ENCODE peak calls at places on chromosomes 3 and 15, in seven cellular contexts. P is CD4-positive, alpha-beta T cell; O is astrocyte; A is progenitor cell of endocrine pancreas; B is GM13976; F is ovary; M is chondrocyte. D is an unnamed sample.
A peak's percentile ranks its signal among the peaks of the same experiment; 100 is the strongest.

GRCh38 chr3:86865506-86865905 is 125.4 kb downstream of the VGLL3 start:
- DNase-seq in O (peak; percentile 67), M (no peak), P (no peak), A (no peak), B (no peak), F (no peak), D (no peak)

GRCh38 chr3:21345577-21345976 is 405.4 kb downstream of the ZNF385D start:
- DNase-seq in B (no peak), P (no peak), O (peak; percentile 9), F (no peak), A (no peak), M (no peak), D (no peak)

GRCh38 chr15:66170042-66170441 is 83.5 kb downstream of the MEGF11 start:
- DNase-seq in B (no peak), A (no peak), O (no peak), F (no peak), M (no peak), P (no peak), D (no peak)

GRCh38 chr3:196115678-196116083 is 33.8 kb upstream of the TFRC start:
- DNase-seq in O (no peak), M (no peak), P (no peak), B (peak; percentile 77), F (no peak), A (no peak), D (no peak)

GRCh38 chr3:88113311-88114162 is 36.2 kb upstream of the C3orf38 start:
- DNase-seq in B (peak; percentile 24), O (peak; percentile 42), A (peak; percentile 46), F (no peak), M (no peak), P (peak; percentile 4), D (peak; percentile 32)

GRCh38 chr3:187227658-187228258 is 30.5 kb downstream of the RTP1 start:
- DNase-seq in P (no peak), O (peak; percentile 81), B (no peak), M (no peak), A (no peak), F (no peak), D (no peak)

GRCh38 chr3:18527691-18528090 is 102.6 kb upstream of the SATB1 start:
- DNase-seq in O (no peak), F (no peak), B (no peak), M (no peak), P (no peak), A (no peak), D (no peak)

GRCh38 chr15:81176291-81176893 is 20.3 kb upstream of the IL16 start:
- DNase-seq in M (no peak), B (no peak), A (no peak), P (no peak), O (no peak), F (no peak), D (no peak)

DNA sequence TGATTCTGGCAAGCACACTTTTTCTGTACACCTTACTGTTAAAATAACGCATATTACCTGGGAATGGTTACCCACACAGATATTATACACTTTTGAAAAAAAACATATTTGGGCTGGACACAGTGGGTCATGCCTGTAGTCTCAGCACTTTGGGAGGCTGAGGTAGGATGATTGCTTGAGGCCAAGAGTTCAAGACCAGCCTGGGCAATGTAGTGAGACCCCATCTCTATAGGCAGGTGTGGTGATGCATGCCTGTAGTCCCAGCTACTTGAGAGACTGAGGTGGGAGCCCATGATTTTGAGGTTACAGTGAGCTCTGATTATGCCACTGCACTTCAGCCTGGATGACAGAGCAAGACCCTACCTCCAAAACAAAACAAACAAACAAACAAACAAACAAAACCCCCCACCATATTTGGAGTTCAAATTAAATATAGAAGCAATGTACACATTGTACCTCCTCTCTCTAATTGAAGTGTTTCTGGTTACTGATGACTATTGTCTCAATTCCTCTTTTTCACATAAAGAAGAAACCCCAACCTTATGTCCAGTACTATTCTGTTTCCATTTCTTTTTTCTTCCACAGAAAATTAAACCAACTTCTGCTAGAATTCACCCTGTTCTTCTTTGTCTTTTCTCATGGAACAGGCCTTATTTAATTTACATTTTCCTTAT is 152.6 kb upstream of the UMPS start:
- DNase-seq in F (no peak), B (no peak), O (no peak), M (no peak), A (no peak), P (no peak), D (no peak)
- TF ChIP-seq CTCF in F (no peak), B (no peak), O (no peak), M (no peak), A (no peak), P (no peak), D (no peak)

GRCh38 chr3:190058486-190059241 is 62.0 kb downstream of the P3H2 start:
- DNase-seq in P (no peak), F (no peak), O (peak; percentile 94), B (no peak), A (no peak), M (no peak), D (no peak)

GRCh38 chr3:190051643-190052042 is 69.1 kb downstream of the P3H2 start:
- DNase-seq in A (no peak), O (no peak), F (no peak), B (no peak), M (no peak), P (no peak), D (no peak)

GRCh38 chr3:190055773-190056172 is 64.9 kb downstream of the P3H2 start:
- DNase-seq in F (no peak), M (no peak), B (no peak), P (no peak), A (no peak), O (no peak), D (no peak)

GRCh38 chr3:190056795-190057194 is 63.9 kb downstream of the P3H2 start:
- DNase-seq in M (no peak), O (peak; percentile 65), P (no peak), B (no peak), F (no peak), A (no peak), D (no peak)

DNA sequence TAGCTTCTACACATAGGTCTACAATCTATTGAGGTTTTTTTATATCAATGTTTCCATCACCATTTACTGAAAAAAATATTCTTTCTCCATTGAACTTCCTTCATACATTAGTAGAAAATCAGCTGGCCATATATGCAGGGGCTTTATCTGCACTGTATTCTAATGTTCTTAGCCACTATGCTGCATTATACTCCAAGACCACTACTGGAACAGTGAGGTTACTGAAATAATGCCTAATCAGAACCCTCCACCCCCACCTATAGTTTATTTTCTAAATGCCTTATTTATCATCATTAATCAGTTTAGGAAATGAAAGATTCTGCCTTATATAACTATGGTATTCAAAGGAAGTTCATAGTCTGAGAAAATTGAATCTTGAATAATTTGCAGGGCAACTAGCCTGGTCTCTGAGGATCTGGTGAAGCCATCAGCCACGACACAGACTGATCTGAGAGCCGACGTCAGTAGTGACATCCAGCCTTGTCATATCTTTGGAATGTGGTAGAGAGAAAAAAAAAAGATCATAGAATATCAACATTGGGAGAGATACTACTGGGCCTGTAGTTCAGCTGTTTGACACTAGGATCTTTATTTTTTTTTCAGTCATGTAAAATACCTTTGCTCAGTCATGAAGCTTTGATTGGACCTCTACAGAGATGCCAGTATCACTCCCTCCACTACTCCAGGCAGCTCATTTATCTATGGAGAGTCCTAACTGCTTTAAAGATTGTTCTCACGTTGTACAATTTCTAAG is 66.6 kb downstream of the P3H2 start:
- DNase-seq in P (no peak), M (no peak), B (no peak), F (no peak), A (no peak), O (peak; percentile 84), D (peak; percentile 18)
- TF ChIP-seq CTCF in P (no peak), M (peak; percentile 49), B (no peak), F (no peak), A (no peak), O (peak; percentile 46), D (no peak)

GRCh38 chr3:49906004-49906860 is 2.6 kb upstream of the MST1R start:
- DNase-seq in M (no peak), A (no peak), P (peak; percentile 48), F (peak; percentile 68), B (peak; percentile 83), O (peak; percentile 26), D (peak; percentile 32)

GRCh38 chr3:49910409-49911123 is 6.9 kb upstream of the MST1R start:
- DNase-seq in A (no peak), P (no peak), M (no peak), O (no peak), F (no peak), B (peak; percentile 2), D (no peak)

GRCh38 chr3:49911124-49911420 is 7.4 kb upstream of the MST1R start:
- DNase-seq in A (no peak), P (no peak), B (no peak), M (no peak), O (no peak), F (no peak), D (no peak)

GRCh38 chr3:49911611-49912010 is 7.9 kb upstream of the MST1R start:
- DNase-seq in F (no peak), A (no peak), M (no peak), P (no peak), O (no peak), B (no peak), D (no peak)

DNA sequence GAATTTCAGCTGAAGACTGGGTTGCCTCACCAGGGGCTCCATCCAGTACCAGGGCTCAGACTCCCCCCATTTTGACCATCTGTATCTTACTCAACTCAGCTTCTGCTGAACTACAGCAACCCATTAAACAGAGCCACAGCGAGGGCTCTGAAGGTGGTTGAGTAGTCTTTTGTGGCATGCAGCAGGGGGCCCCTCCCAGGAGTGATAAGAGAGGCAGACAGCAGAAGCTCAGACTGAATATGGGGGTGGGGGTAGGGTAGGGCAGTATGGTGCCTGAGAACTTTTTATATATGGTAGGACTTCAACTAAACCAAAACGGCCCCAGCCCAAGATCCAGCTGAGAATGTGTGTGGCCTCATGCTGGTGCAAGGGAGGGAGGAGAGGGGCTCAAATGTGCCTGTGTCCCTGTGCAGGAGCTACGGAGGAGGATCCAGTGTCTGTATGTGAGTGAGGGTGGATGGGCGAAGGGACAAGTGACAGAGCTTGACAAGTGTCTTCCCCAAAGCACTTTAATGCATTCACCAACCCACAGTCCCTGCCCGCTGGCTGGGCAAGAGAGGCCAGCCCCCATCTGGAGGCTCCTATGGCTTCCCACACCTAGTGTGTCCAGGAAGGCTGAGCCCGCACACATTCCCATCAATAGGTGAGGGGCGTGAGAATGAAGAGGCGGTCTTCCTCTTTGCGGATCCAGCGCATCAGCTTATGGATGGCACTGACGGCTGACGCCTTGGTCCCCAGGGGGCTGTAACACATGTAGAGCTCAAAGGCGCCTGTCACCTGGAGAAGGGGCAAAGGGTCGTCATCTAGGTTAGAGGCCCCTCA is 4.9 kb upstream of the MST1R start:
- DNase-seq in O (no peak), B (no peak), A (no peak), F (no peak), M (no peak), P (no peak), D (no peak)
- TF ChIP-seq CTCF in O (no peak), B (no peak), A (no peak), F (no peak), M (no peak), P (no peak), D (no peak)

GRCh38 chr15:69000091-69000490 is 14.4 kb upstream of the NOX5 start:
- DNase-seq in B (no peak), P (no peak), O (no peak), F (no peak), M (no peak), A (no peak), D (no peak)

GRCh38 chr15:68997050-68997449 is 17.4 kb upstream of the NOX5 start:
- DNase-seq in M (no peak), P (no peak), B (no peak), A (no peak), O (no peak), F (no peak), D (no peak)

GRCh38 chr15:69000725-69001503 is 13.6 kb upstream of the NOX5 start:
- DNase-seq in F (no peak), A (no peak), P (no peak), B (no peak), M (no peak), O (no peak), D (no peak)

GRCh38 chr15:68997930-68998777 is 16.3 kb upstream of the NOX5 start:
- DNase-seq in O (no peak), P (no peak), F (no peak), B (no peak), A (no peak), M (no peak), D (no peak)

GRCh38 chr15:68999091-68999490 is 15.4 kb upstream of the NOX5 start:
- DNase-seq in M (no peak), A (no peak), O (no peak), B (no peak), F (no peak), P (no peak), D (no peak)
- TF ChIP-seq CTCF in M (no peak), A (no peak), O (no peak), B (no peak), F (no peak), P (no peak), D (no peak)